ENCODE peak calls at places on chromosomes 13 and 19, in six cellular contexts. D, E, H, J, S and W are unnamed samples.

GRCh38 chr19:46131485-46132143 is 7.1 kb upstream of the IGFL3 start:
- DNase-seq in D (no peak), E (no peak), H (peak; percentile 53), J (no peak), S (no peak), W (peak; percentile 37)

GRCh38 chr19:7706188-7706530 is 4.2 kb upstream of the FCER2 start:
- DNase-seq in D (no peak), E (no peak), H (no peak), J (no peak), S (no peak), W (no peak)

GRCh38 chr13:99969934-99970760 is 1.4 kb downstream of the ZIC5 start:
- DNase-seq in D (no peak), E (no peak), H (peak; percentile 30), J (no peak), S (peak; percentile 40), W (peak; percentile 57)

GRCh38 chr13:30804474-30804873 is 69.1 kb downstream of the ALOX5AP start:
- DNase-seq in D (no peak), E (no peak), H (no peak), J (no peak), S (no peak), W (no peak)

GRCh38 chr19:33235269-33235995 is 9.8 kb upstream of the SLC7A10 start:
- DNase-seq in D (peak; percentile 6), E (peak; percentile 43), H (peak; percentile 40), J (peak; percentile 83), S (peak; percentile 28), W (peak; percentile 62)

GRCh38 chr13:105758929-105759328 is 776.5 kb downstream of the EFNB2 start:
- DNase-seq in D (no peak), E (no peak), H (no peak), J (no peak), S (no peak), W (no peak)

GRCh38 chr19:37963190-37963947 is 56.4 kb downstream of the SIPA1L3 start:
- DNase-seq in D (no peak), E (no peak), H (peak; percentile 93), J (peak; percentile 60), S (no peak), W (peak; percentile 89)

GRCh38 chr19:10516671-10517286 is 468 bp downstream of the S1PR5 start:
- DNase-seq in D (no peak), E (no peak), H (no peak), J (no peak), S (no peak), W (no peak)

GRCh38 chr19:14053500-14053899 is 8.4 kb downstream of the PALM3 start:
- DNase-seq in D (no peak), E (no peak), H (no peak), J (no peak), S (no peak), W (no peak)

GRCh38 chr19:30895946-30896345 is 453.3 kb downstream of the TSHZ3 start:
- DNase-seq in D (no peak), E (no peak), H (no peak), J (no peak), S (no peak), W (no peak)

GRCh38 chr19:31255863-31256600 is 93.2 kb downstream of the TSHZ3 start:
- DNase-seq in D (no peak), E (no peak), H (no peak), J (no peak), S (no peak), W (no peak)

GRCh38 chr19:16456652-16457194 is 15.0 kb downstream of the EPS15L1 start:
- DNase-seq in D (no peak), E (no peak), H (no peak), J (no peak), S (no peak), W (no peak)

GRCh38 chr13:46962286-46962941 is 65.6 kb upstream of the HTR2A start:
- DNase-seq in D (peak; percentile 6), E (no peak), H (peak; percentile 53), J (no peak), S (no peak), W (peak; percentile 23)

GRCh38 chr13:113299951-113300350 is 2.9 kb downstream of the LAMP1 start:
- DNase-seq in D (no peak), E (no peak), H (no peak), J (no peak), S (no peak), W (no peak)

GRCh38 chr19:15210323-15210774 is 9.6 kb upstream of the NOTCH3 start:
- DNase-seq in D (no peak), E (peak; percentile 85), H (peak; percentile 51), J (peak; percentile 90), S (no peak), W (no peak)

GRCh38 chr19:6069268-6069771 is 41.0 kb downstream of the RFX2 start:
- DNase-seq in D (no peak), E (no peak), H (no peak), J (no peak), S (no peak), W (no peak)

GRCh38 chr19:58317481-58318072 is 9.2 kb upstream of the ZSCAN22 start:
- DNase-seq in D (peak; percentile 34), E (no peak), H (peak; percentile 47), J (no peak), S (peak; percentile 47), W (peak; percentile 39)

GRCh38 chr19:49790866-49791265 is 22.2 kb downstream of the FUZ start:
- DNase-seq in D (no peak), E (no peak), H (no peak), J (peak; percentile 66), S (no peak), W (no peak)

GRCh38 chr19:16853066-16853465 is 23.9 kb downstream of the SIN3B start:
- DNase-seq in D (no peak), E (no peak), H (no peak), J (no peak), S (no peak), W (no peak)

GRCh38 chr19:30873691-30874090 is 475.5 kb downstream of the TSHZ3 start:
- DNase-seq in D (no peak), E (no peak), H (no peak), J (no peak), S (no peak), W (no peak)

GRCh38 chr13:67341406-67341805 is 111.3 kb upstream of the PCDH9 start:
- DNase-seq in D (no peak), E (no peak), H (no peak), J (no peak), S (no peak), W (peak; percentile 16)

GRCh38 chr13:111283991-111284390 is 36.5 kb upstream of the TEX29 start:
- DNase-seq in D (no peak), E (no peak), H (peak; percentile 5), J (no peak), S (no peak), W (no peak)

GRCh38 chr13:71051573-71051972 is 815.4 kb downstream of the DACH1 start:
- DNase-seq in D (no peak), E (no peak), H (no peak), J (no peak), S (no peak), W (no peak)

GRCh38 chr19:55362990-55363716 is at the start of gene GARIN5B:
- DNase-seq in D (no peak), E (no peak), H (no peak), J (peak; percentile 32), S (no peak), W (no peak)

GRCh38 chr13:93169980-93170379 is 56.6 kb upstream of the GPC6 start:
- DNase-seq in D (no peak), E (no peak), H (peak; percentile 99), J (no peak), S (no peak), W (peak; percentile 90)

GRCh38 chr19:41703602-41704293 is 4.7 kb upstream of the CEACAM5 start:
- DNase-seq in D (no peak), E (no peak), H (no peak), J (no peak), S (no peak), W (no peak)
- H3K4me3 ChIP-seq in D (no peak overlapping the region), E (no peak overlapping the region), H (no peak overlapping the region), J (no peak overlapping the region), S (no peak overlapping the region), W (no peak overlapping the region)

DNA sequence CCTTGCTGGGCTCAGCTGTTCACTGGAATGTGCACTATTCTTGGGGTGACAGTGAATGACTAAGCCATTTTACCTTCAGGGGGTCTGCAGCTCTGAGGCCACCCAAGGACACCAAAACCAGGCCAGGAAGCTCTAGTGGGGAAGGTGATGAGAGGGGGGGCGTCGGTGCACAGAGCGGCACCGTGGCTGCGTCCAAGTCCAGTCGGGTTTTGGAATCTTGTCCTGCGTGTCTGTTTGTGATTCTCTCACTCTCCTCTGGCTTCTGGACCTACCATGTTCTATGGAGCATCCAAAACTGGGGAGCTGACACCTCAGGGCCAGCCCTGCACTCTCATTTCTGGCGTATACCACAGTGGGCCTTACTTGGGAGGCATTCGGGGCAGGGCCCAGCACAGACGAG is 92.1 kb downstream of the RGCC start:
- DNase-seq in D (no peak), E (no peak), H (no peak), J (no peak), S (no peak), W (no peak)
- H3K4me3 ChIP-seq in D (no peak overlapping the region), E (no peak overlapping the region), H (no peak overlapping the region), J (no peak overlapping the region), S (no peak overlapping the region), W (no peak overlapping the region)

GRCh38 chr19:4357095-4357797 is 13.9 kb downstream of the MPND start:
- DNase-seq in D (no peak), E (no peak), H (no peak), J (no peak), S (no peak), W (no peak)

GRCh38 chr19:4357921-4358326 is 14.6 kb downstream of the MPND start:
- DNase-seq in D (no peak), E (no peak), H (no peak), J (no peak), S (no peak), W (no peak)

GRCh38 chr19:4352701-4353121 is 9.3 kb downstream of the MPND start:
- DNase-seq in D (no peak), E (no peak), H (peak; percentile 50), J (peak; percentile 66), S (peak; percentile 64), W (peak; percentile 60)

GRCh38 chr19:4354282-4354681 is 10.9 kb downstream of the MPND start:
- DNase-seq in D (no peak), E (no peak), H (no peak), J (no peak), S (no peak), W (no peak)

GRCh38 chr19:4354897-4355296 is 11.5 kb downstream of the MPND start:
- DNase-seq in D (no peak), E (no peak), H (no peak), J (no peak), S (no peak), W (no peak)
- H3K4me3 ChIP-seq in D (no peak overlapping the region), E (no peak overlapping the region), H (no peak overlapping the region), J (no peak overlapping the region), S (no peak overlapping the region), W (no peak overlapping the region)

GRCh38 chr13:88744289-88744688 is 1073.1 kb downstream of the SLITRK5 start:
- DNase-seq in D (no peak), E (no peak), H (no peak), J (no peak), S (no peak), W (no peak)
- H3K4me3 ChIP-seq in D (no peak overlapping the region), E (no peak overlapping the region), H (no peak overlapping the region), J (no peak overlapping the region), S (no peak overlapping the region), W (no peak overlapping the region)